ENCODE peak calls at places on chromosomes 13 and 19, in five cellular contexts. One of them, this sample, is unnamed.

GRCh38 chr13:99873141-99873540 is 98.4 kb downstream of the ZIC5 start:
- DNase-seq in ovary: no peak
- DNase-seq in right cardiac atrium: no peak
- DNase-seq in spleen: no peak
- DNase-seq in tibial nerve: no peak
- DNase-seq in this sample: no peak

GRCh38 chr19:40689339-40690049 is 957 bp downstream of the NUMBL start:
- DNase-seq in ovary: peak
- DNase-seq in right cardiac atrium: no peak
- DNase-seq in spleen: peak
- DNase-seq in tibial nerve: no peak
- DNase-seq in this sample: no peak

GRCh38 chr19:42113641-42114348 is 18.5 kb downstream of the POU2F2 start:
- DNase-seq in ovary: no peak
- DNase-seq in right cardiac atrium: no peak
- DNase-seq in spleen: peak
- DNase-seq in tibial nerve: no peak
- DNase-seq in this sample: no peak

GRCh38 chr19:1254530-1255185 is 6.3 kb downstream of the MIDN start:
- DNase-seq in ovary: no peak
- DNase-seq in right cardiac atrium: no peak
- DNase-seq in spleen: peak
- DNase-seq in tibial nerve: no peak
- DNase-seq in this sample: no peak

GRCh38 chr19:48745208-48745995 is 1.3 kb downstream of the IZUMO1 start:
- DNase-seq in ovary: no peak
- DNase-seq in right cardiac atrium: peak
- DNase-seq in spleen: no peak
- DNase-seq in tibial nerve: peak
- DNase-seq in this sample: peak

GRCh38 chr13:80093888-80094287 is 247.0 kb downstream of the SPRY2 start:
- DNase-seq in ovary: no peak
- DNase-seq in right cardiac atrium: no peak
- DNase-seq in spleen: no peak
- DNase-seq in tibial nerve: no peak
- DNase-seq in this sample: no peak

GRCh38 chr13:101457176-101457575 is 4.7 kb downstream of the ITGBL1 start:
- DNase-seq in ovary: no peak
- DNase-seq in right cardiac atrium: no peak
- DNase-seq in spleen: no peak
- DNase-seq in tibial nerve: no peak
- DNase-seq in this sample: no peak

GRCh38 chr13:107250626-107251025 is 682.7 kb upstream of the ARGLU1 start:
- DNase-seq in ovary: no peak
- DNase-seq in right cardiac atrium: no peak
- DNase-seq in spleen: no peak
- DNase-seq in tibial nerve: no peak
- DNase-seq in this sample: no peak

GRCh38 chr13:106917024-106917491 is 349.1 kb upstream of the ARGLU1 start:
- DNase-seq in ovary: no peak
- DNase-seq in right cardiac atrium: peak
- DNase-seq in spleen: no peak
- DNase-seq in tibial nerve: no peak
- DNase-seq in this sample: no peak

GRCh38 chr19:18208098-18208951 is 4.5 kb upstream of the RAB3A start:
- DNase-seq in ovary: peak
- DNase-seq in right cardiac atrium: peak
- DNase-seq in spleen: peak
- DNase-seq in tibial nerve: no peak
- DNase-seq in this sample: peak

GRCh38 chr13:49652691-49653305 is 24.5 kb downstream of the ARL11 start:
- DNase-seq in ovary: no peak
- DNase-seq in right cardiac atrium: no peak
- DNase-seq in spleen: no peak
- DNase-seq in tibial nerve: peak
- DNase-seq in this sample: peak

GRCh38 chr13:42211704-42212103 is 60.2 kb upstream of the AKAP11 start:
- DNase-seq in ovary: no peak
- DNase-seq in right cardiac atrium: no peak
- DNase-seq in spleen: no peak
- DNase-seq in tibial nerve: no peak
- DNase-seq in this sample: no peak

DNA sequence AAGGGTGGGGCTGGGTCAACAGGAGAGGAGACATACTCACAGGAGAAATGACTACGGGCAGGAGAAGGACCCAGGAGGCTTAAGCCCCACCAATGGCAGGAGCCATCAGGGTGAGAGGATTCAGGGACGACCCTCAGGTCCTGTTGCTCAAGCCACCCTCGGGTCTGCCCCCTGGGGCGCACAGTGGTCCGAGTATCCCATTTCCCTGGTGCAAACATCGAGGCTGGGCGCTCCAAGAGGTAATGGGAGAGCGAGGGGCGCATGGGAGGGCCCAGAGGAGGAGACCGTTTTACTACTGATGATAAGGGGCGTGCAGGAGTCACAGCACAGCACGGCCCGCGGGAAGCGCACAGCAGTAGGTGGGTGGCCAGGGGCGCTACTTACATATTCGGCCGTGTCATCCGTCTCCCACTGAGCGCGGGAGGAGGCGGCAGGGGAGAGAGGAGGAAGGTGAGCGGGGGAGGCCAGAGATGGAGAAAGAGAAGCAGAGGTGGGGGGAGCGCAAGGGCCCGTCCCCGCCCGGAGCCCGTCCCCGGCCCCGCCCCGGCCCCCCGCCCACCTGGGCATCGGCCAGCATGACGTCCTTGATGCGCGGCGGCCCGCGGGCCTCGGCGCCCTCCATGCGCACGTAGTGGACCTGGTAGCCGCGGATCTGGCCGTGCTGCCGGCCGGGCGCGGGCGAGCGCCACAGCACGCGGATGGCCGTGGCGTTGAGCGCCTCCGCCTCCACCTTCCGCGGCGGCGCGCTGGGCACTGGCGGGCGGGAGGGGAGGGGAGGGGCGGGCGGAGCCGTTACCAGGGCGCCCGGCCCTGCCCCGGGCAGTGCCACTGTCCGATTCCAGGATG is 111.5 kb downstream of the PTPRS start:
- DNase-seq in ovary: peak
- DNase-seq in right cardiac atrium: no peak
- DNase-seq in spleen: no peak
- DNase-seq in tibial nerve: no peak
- DNase-seq in this sample: peak
- H3K4me3 ChIP-seq in ovary: peak
- H3K4me3 ChIP-seq in right cardiac atrium: no peak
- H3K4me3 ChIP-seq in spleen: peak
- H3K4me3 ChIP-seq in tibial nerve: no peak
- H3K4me3 ChIP-seq in this sample: no peak

GRCh38 chr13:66459143-66459542 is 771.0 kb downstream of the PCDH9 start:
- DNase-seq in ovary: no peak
- DNase-seq in right cardiac atrium: no peak
- DNase-seq in spleen: no peak
- DNase-seq in tibial nerve: no peak
- DNase-seq in this sample: no peak

GRCh38 chr13:66461021-66461420 is 769.1 kb downstream of the PCDH9 start:
- DNase-seq in ovary: no peak
- DNase-seq in right cardiac atrium: no peak
- DNase-seq in spleen: no peak
- DNase-seq in tibial nerve: no peak
- DNase-seq in this sample: no peak

DNA sequence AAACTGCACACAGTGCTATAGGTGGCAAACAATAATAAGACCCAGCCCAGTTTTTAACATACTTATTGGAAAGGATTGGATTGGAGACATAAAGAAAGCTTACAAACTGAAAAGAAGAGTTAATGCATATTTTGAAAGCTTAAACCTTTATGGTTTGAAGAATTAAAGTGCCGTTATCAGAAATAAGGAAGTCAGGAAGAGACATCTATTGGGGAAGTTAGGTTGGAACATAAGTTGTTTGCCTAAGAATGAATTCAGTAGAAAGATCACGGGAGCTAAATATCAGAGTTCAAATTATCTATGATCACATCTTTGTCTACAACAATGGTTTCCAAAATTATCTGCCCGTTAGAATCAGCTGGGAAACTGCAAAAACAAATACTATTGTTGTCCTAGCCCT is 767.9 kb downstream of the PCDH9 start:
- DNase-seq in ovary: no peak
- DNase-seq in right cardiac atrium: no peak
- DNase-seq in spleen: no peak
- DNase-seq in tibial nerve: no peak
- DNase-seq in this sample: no peak
- H3K4me3 ChIP-seq in ovary: no peak
- H3K4me3 ChIP-seq in right cardiac atrium: no peak
- H3K4me3 ChIP-seq in spleen: no peak
- H3K4me3 ChIP-seq in tibial nerve: no peak
- H3K4me3 ChIP-seq in this sample: no peak

DNA sequence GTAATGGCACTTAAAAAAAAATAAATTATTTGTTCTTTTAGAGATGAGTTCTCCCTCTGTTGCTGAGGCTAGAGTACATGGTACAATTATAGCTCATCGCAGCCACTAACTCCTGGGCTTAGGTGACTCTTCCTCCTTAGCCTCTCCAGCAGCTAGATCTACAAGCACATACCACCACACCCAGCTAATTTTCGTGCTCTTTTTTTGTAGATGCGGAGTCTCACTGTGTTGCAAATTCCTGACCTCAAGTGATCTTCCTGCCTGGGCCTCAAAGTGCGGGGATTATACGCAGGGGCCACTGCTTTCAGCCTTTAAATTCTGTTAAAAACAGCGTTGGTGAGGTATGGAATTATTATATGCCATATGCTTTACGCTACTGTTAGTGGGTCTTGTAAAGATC is 2034.0 kb downstream of the OLFM4 start:
- DNase-seq in ovary: no peak
- DNase-seq in right cardiac atrium: no peak
- DNase-seq in spleen: no peak
- DNase-seq in tibial nerve: no peak
- DNase-seq in this sample: no peak
- H3K4me3 ChIP-seq in ovary: no peak
- H3K4me3 ChIP-seq in right cardiac atrium: no peak
- H3K4me3 ChIP-seq in spleen: no peak
- H3K4me3 ChIP-seq in tibial nerve: no peak
- H3K4me3 ChIP-seq in this sample: no peak

GRCh38 chr19:7676376-7676775 is 514 bp upstream of the MCEMP1 start:
- DNase-seq in ovary: no peak
- DNase-seq in right cardiac atrium: no peak
- DNase-seq in spleen: peak
- DNase-seq in tibial nerve: no peak
- DNase-seq in this sample: no peak
- H3K4me3 ChIP-seq in ovary: no peak
- H3K4me3 ChIP-seq in right cardiac atrium: no peak
- H3K4me3 ChIP-seq in spleen: peak
- H3K4me3 ChIP-seq in tibial nerve: no peak
- H3K4me3 ChIP-seq in this sample: no peak

DNA sequence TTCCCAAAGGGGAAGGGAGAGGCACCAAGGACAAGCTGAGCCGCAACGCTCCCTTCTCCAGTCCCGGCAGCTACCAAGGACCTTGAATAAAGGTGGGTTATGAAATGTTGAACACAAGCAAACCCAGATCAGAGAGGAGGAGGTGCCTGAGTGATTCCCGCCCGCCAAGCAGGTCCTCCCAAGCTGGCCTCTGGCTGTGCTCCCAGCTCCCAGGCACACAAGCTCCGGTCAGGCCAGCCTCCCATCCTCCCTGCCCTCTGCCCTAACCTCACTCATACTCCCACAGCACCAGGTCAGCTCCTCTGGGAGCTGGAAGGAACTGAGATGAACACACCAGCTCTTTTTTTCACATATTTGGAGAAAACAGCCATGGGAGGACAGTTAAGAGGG is 3.7 kb downstream of the NAPA start:
- DNase-seq in ovary: peak
- DNase-seq in right cardiac atrium: no peak
- DNase-seq in spleen: no peak
- DNase-seq in tibial nerve: peak
- DNase-seq in this sample: peak
- H3K4me3 ChIP-seq in ovary: no peak
- H3K4me3 ChIP-seq in right cardiac atrium: no peak
- H3K4me3 ChIP-seq in spleen: peak
- H3K4me3 ChIP-seq in tibial nerve: no peak
- H3K4me3 ChIP-seq in this sample: no peak

GRCh38 chr19:19445911-19446361 is 40.5 kb downstream of the GATAD2A start:
- DNase-seq in ovary: no peak
- DNase-seq in right cardiac atrium: no peak
- DNase-seq in spleen: peak
- DNase-seq in tibial nerve: no peak
- DNase-seq in this sample: no peak

GRCh38 chr19:19448238-19448544 is 42.7 kb downstream of the GATAD2A start:
- DNase-seq in ovary: no peak
- DNase-seq in right cardiac atrium: no peak
- DNase-seq in spleen: no peak
- DNase-seq in tibial nerve: no peak
- DNase-seq in this sample: no peak

GRCh38 chr19:19446655-19447437 is 41.4 kb downstream of the GATAD2A start:
- DNase-seq in ovary: no peak
- DNase-seq in right cardiac atrium: no peak
- DNase-seq in spleen: peak
- DNase-seq in tibial nerve: no peak
- DNase-seq in this sample: no peak

GRCh38 chr19:19445288-19445687 is 39.8 kb downstream of the GATAD2A start:
- DNase-seq in ovary: no peak
- DNase-seq in right cardiac atrium: no peak
- DNase-seq in spleen: no peak
- DNase-seq in tibial nerve: no peak
- DNase-seq in this sample: no peak

DNA sequence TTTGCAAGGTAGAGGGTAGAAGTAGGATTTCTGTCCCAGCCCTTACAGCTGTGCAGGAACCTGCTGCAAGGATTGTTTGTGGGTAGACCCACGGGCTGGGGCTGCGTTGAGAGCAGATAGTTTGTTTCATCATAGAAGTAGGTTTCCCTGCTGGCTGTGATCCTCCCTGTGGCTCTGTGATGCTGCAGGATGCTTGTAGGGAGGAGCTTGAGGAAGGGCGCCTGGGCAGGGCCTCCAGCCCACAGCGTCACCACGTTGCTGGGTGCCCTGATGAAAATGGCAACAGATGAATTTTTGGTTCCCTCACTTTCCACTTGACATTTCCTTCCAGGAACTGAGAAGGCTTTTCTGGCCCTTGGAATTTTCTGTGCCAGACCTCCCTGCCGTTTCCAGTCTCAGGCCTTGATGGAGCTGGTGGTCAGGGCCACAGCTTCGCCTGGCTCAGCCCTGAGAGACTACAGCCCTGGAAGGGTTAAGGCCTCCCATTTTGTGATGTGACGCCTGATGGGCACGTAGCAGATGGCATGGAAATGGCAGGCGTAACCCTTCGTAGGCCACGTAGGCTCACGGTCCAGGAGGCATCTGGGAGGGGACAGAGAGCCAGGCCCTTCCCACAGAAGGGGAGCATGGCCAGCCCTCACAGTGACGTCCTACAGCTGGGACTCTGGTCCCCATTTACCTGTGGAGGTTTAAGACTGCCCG is 42.2 kb downstream of the GATAD2A start:
- DNase-seq in ovary: no peak
- DNase-seq in right cardiac atrium: peak
- DNase-seq in spleen: no peak
- DNase-seq in tibial nerve: no peak
- DNase-seq in this sample: no peak
- H3K4me3 ChIP-seq in ovary: no peak
- H3K4me3 ChIP-seq in right cardiac atrium: no peak
- H3K4me3 ChIP-seq in spleen: no peak
- H3K4me3 ChIP-seq in tibial nerve: no peak
- H3K4me3 ChIP-seq in this sample: no peak

This sample was measured in testis.